ENCODE peak calls at places on chromosomes 1 and 21, in nine cellular contexts. P, V, H, T, M, A, E, I and F are unnamed samples.

GRCh38 chr1:14561014-14561693 is 37.3 kb upstream of the KAZN start:
- DNase-seq in P (no peak), V (peak), H (no peak), T (no peak), M (no peak), A (no peak), E (no peak), I (no peak), F (no peak)

GRCh38 chr1:231934797-231935196 is 308.2 kb downstream of the DISC1 start:
- DNase-seq in P (no peak), V (no peak), H (no peak), T (no peak), M (peak), A (no peak), E (no peak), I (peak), F (no peak)

GRCh38 chr21:44085491-44086321 is 21.5 kb upstream of the PWP2 start:
- DNase-seq in P (no peak), V (no peak), H (no peak), T (no peak), M (peak), A (no peak), E (no peak), I (no peak), F (no peak)

GRCh38 chr1:119040906-119041305 is 52.8 kb upstream of the TBX15 start:
- DNase-seq in P (no peak), V (peak), H (peak), T (no peak), M (no peak), A (no peak), E (peak), I (peak), F (no peak)

GRCh38 chr1:179776831-179777230 is 33.7 kb downstream of the FAM163A start:
- DNase-seq in P (no peak), V (no peak), H (no peak), T (no peak), M (no peak), A (no peak), E (no peak), I (no peak), F (no peak)

GRCh38 chr21:15967661-15968060 is 237.9 kb downstream of the USP25 start:
- DNase-seq in P (no peak), V (peak), H (no peak), T (no peak), M (no peak), A (no peak), E (no peak), I (peak), F (no peak)

GRCh38 chr1:152907686-152908601 is at the start of gene IVL:
- DNase-seq in P (no peak), V (no peak), H (no peak), T (no peak), M (no peak), A (no peak), E (no peak), I (peak), F (no peak)

GRCh38 chr1:30419246-30419720 is 304.1 kb downstream of the MATN1 start:
- DNase-seq in P (no peak), V (no peak), H (no peak), T (no peak), M (no peak), A (no peak), E (no peak), I (no peak), F (no peak)

GRCh38 chr1:110207831-110208230 is 2.3 kb upstream of the KCNC4 start:
- DNase-seq in P (peak), V (peak), H (peak), T (peak), M (peak), A (peak), E (no peak), I (peak), F (peak)

GRCh38 chr1:218557731-218558130 is 212.6 kb downstream of the TGFB2 start:
- DNase-seq in P (no peak), V (no peak), H (peak), T (no peak), M (no peak), A (no peak), E (no peak), I (peak), F (no peak)

GRCh38 chr1:47781171-47781959 is 215.8 kb downstream of the TRABD2B start:
- DNase-seq in P (no peak), V (no peak), H (no peak), T (no peak), M (no peak), A (no peak), E (no peak), I (no peak), F (no peak)

GRCh38 chr1:160954158-160955104 is at the start of gene ITLN2:
- DNase-seq in P (peak), V (peak), H (no peak), T (peak), M (peak), A (peak), E (peak), I (peak), F (peak)

GRCh38 chr1:70509996-70510876 is 99.2 kb downstream of the CTH start:
- DNase-seq in P (no peak), V (peak), H (peak), T (peak), M (peak), A (no peak), E (peak), I (peak), F (no peak)

GRCh38 chr1:240027059-240027462 is 64.6 kb upstream of the FMN2 start:
- DNase-seq in P (no peak), V (peak), H (peak), T (no peak), M (peak), A (no peak), E (peak), I (peak), F (no peak)

GRCh38 chr1:165738794-165739193 is 29.9 kb downstream of the TMCO1 start:
- DNase-seq in P (no peak), V (no peak), H (no peak), T (no peak), M (no peak), A (no peak), E (no peak), I (no peak), F (no peak)

GRCh38 chr1:221363074-221363473 is 378.8 kb downstream of the DUSP10 start:
- DNase-seq in P (no peak), V (no peak), H (no peak), T (no peak), M (no peak), A (no peak), E (no peak), I (no peak), F (no peak)

GRCh38 chr1:84923317-84923716 is 30.3 kb upstream of the LPAR3 start:
- DNase-seq in P (no peak), V (no peak), H (no peak), T (no peak), M (no peak), A (no peak), E (no peak), I (no peak), F (no peak)

GRCh38 chr21:35051287-35051818 is 2.3 kb upstream of the RUNX1 start:
- DNase-seq in P (peak), V (peak), H (peak), T (peak), M (no peak), A (peak), E (peak), I (peak), F (peak)

GRCh38 chr1:169295425-169295824 is 72.2 kb downstream of the NME7 start:
- DNase-seq in P (no peak), V (no peak), H (no peak), T (no peak), M (no peak), A (no peak), E (no peak), I (no peak), F (no peak)

GRCh38 chr21:27581168-27581567 is 614.3 kb upstream of the ADAMTS5 start:
- DNase-seq in P (no peak), V (no peak), H (no peak), T (no peak), M (no peak), A (no peak), E (no peak), I (peak), F (no peak)

GRCh38 chr1:38115682-38116187 is 69.1 kb upstream of the POU3F1 start:
- DNase-seq in P (no peak), V (no peak), H (no peak), T (no peak), M (no peak), A (no peak), E (no peak), I (no peak), F (no peak)

GRCh38 chr1:160121388-160121787 is 5.8 kb downstream of the ATP1A2 start:
- DNase-seq in P (no peak), V (no peak), H (no peak), T (no peak), M (no peak), A (no peak), E (no peak), I (no peak), F (no peak)